ENCODE peak calls at places on chromosome 4, in ten cellular contexts. G, U, K, X, I, M, E, W, V and Q are unnamed samples.

GRCh38 chr4:129545599-129546278 is 449.8 kb downstream of the C4orf33 start:
- DNase-seq in W (peak; percentile 57), V (peak; percentile 29), I (no peak), U (peak; percentile 63), E (peak; percentile 76), K (no peak), G (no peak), M (peak; percentile 75), X (peak; percentile 5), Q (peak; percentile 18)

GRCh38 chr4:5050520-5050955 is 742 bp upstream of the STK32B start:
- DNase-seq in X (peak; percentile 75), U (peak; percentile 75), E (peak; percentile 69), M (peak; percentile 84), V (peak; percentile 68), W (peak; percentile 88), K (peak; percentile 30), I (peak; percentile 2), G (no peak), Q (peak; percentile 75)

GRCh38 chr4:137124278-137124932 is 407.9 kb downstream of the PCDH18 start:
- DNase-seq in E (no peak), U (no peak), G (peak; percentile 10), V (no peak), I (no peak), W (no peak), K (peak; percentile 33), M (no peak), X (peak; percentile 68), Q (no peak)

GRCh38 chr4:73911746-73912145 is 42.6 kb downstream of the CXCL1 start:
- DNase-seq in K (no peak), V (no peak), G (no peak), M (no peak), E (no peak), X (no peak), U (no peak), W (no peak), I (no peak), Q (no peak)

GRCh38 chr4:730511-730910 is 24.9 kb downstream of the PCGF3 start:
- DNase-seq in G (no peak), I (no peak), X (no peak), V (no peak), M (no peak), E (no peak), W (no peak), U (no peak), K (no peak), Q (no peak)

GRCh38 chr4:173414456-173414855 is 15.5 kb upstream of the SCRG1 start:
- DNase-seq in K (no peak), I (no peak), E (no peak), U (no peak), W (no peak), G (no peak), M (no peak), X (no peak), V (no peak), Q (no peak)

GRCh38 chr4:92047209-92047877 is 256.4 kb upstream of the GRID2 start:
- DNase-seq in I (no peak), M (no peak), E (no peak), X (peak; percentile 38), V (no peak), U (no peak), K (no peak), W (no peak), G (no peak), Q (no peak)

GRCh38 chr4:17814140-17814539 is 3.4 kb downstream of the NCAPG start:
- DNase-seq in K (no peak), X (peak; percentile 7), G (no peak), V (no peak), M (no peak), I (no peak), E (no peak), W (no peak), U (no peak), Q (no peak)

GRCh38 chr4:13860126-13860525 is 232.6 kb upstream of the BOD1L1 start:
- DNase-seq in V (no peak), E (no peak), W (no peak), M (no peak), I (no peak), G (no peak), U (no peak), K (no peak), X (peak; percentile 7), Q (peak; percentile 27)

GRCh38 chr4:179536694-179537093 is 2094.5 kb upstream of the AGA start:
- DNase-seq in E (no peak), I (no peak), W (no peak), M (no peak), V (no peak), K (no peak), U (no peak), G (no peak), X (no peak), Q (no peak)

GRCh38 chr4:130026185-130026584 is 930.2 kb downstream of the C4orf33 start:
- DNase-seq in X (no peak), E (no peak), G (no peak), I (no peak), V (no peak), W (no peak), M (no peak), U (no peak), K (no peak), Q (no peak)

GRCh38 chr4:121256346-121256745 is 92.2 kb upstream of the TNIP3 start:
- DNase-seq in I (peak; percentile 67), K (peak; percentile 15), E (no peak), W (no peak), X (peak; percentile 57), G (no peak), U (no peak), M (no peak), V (no peak), Q (no peak)

GRCh38 chr4:156830356-156830755 is 141.2 kb downstream of the PDGFC start:
- DNase-seq in U (no peak), I (no peak), W (no peak), M (no peak), X (peak; percentile 73), K (no peak), G (no peak), E (no peak), V (no peak), Q (no peak)

DNA sequence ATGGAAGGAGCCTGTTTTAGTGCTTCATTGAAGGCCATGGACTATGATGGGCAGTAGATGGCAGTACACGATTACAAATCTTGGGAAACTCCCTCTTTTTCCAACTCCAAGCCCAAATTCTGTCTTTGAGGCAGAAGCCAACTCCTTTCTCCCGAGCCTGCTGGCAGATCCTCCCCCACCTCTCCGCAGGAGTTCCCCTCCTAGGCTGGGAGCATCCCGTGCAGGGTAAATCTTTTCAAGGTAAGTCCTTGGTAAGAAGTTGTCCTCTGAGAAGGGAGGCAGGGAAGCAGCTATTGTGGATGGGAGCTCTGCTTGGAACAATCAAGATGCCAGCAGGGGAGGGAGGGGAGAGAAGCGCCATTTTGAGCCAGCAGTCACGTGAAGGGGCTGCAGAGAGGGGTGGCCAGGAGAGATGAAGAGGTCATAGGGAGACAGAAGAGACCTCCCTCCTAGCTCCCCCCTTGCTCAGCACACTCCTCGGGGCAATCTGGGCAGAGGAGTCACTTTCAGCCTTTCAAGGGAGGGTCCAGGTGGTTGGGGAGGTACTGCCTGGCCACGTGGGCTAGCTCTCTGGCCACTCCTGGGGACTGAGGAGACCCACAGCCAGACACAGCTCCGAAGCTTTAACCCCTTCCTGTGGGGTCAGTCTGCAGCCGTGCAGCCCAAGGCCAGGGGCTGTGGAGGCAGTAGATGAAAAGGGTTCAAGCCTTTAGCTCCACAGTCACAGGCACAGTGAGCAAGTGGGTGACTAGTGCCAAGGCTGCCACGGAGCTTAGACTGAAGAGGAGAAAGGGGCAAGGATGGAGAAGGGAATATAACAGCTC is 9.6 kb downstream of the CC2D2A start:
- DNase-seq in M (no peak), E (no peak), X (peak; percentile 81), I (no peak), W (peak; percentile 68), G (peak; percentile 68), K (peak; percentile 74), V (peak; percentile 37), U (peak; percentile 42), Q (peak; percentile 68)
- H3K4me3 ChIP-seq in M (peak overlapping the region; percentile 19), E (peak overlapping the region; percentile 43), X (peak overlapping the region; percentile 75), I (no peak overlapping the region), W (peak overlapping the region; percentile 59), G (peak overlapping the region; percentile 45), K (peak overlapping the region; percentile 42), V (peak overlapping the region; percentile 56), U (peak overlapping the region; percentile 35), Q (peak overlapping the region; percentile 49)

GRCh38 chr4:188021548-188022249 is 26.1 kb downstream of the ZFP42 start:
- DNase-seq in K (no peak), X (peak; percentile 60), E (no peak), M (no peak), U (no peak), I (no peak), G (no peak), W (no peak), V (no peak), Q (no peak)
- H3K27ac ChIP-seq in K (no peak overlapping the region), X (peak overlapping the region; percentile 20), E (no peak overlapping the region), M (no peak overlapping the region), U (no peak overlapping the region), I (no peak overlapping the region), G (no peak overlapping the region), W (no peak overlapping the region), V (no peak overlapping the region), Q (no peak overlapping the region)

GRCh38 chr4:38858097-38858420 is 1.4 kb upstream of the TLR6 start:
- DNase-seq in X (no peak), K (no peak), V (no peak), M (no peak), W (no peak), I (no peak), U (no peak), E (no peak), G (no peak), Q (no peak)
- H3K4me3 ChIP-seq in X (peak overlapping the region; percentile 43), K (no peak overlapping the region), V (no peak overlapping the region), M (no peak overlapping the region), W (no peak overlapping the region), I (no peak overlapping the region), U (no peak overlapping the region), E (no peak overlapping the region), G (no peak overlapping the region), Q (no peak overlapping the region)

GRCh38 chr4:88007304-88008132 is at the start of gene PKD2:
- DNase-seq in W (peak; percentile 96), G (no peak), M (peak; percentile 93), V (peak; percentile 83), I (no peak), U (peak; percentile 90), E (peak; percentile 91), K (peak; percentile 66), X (peak; percentile 66), Q (peak; percentile 89)

GRCh38 chr4:88002786-88003185 is 4.6 kb upstream of the PKD2 start:
- DNase-seq in W (no peak), I (no peak), V (no peak), U (no peak), X (no peak), M (no peak), E (no peak), G (no peak), K (no peak), Q (no peak)

GRCh38 chr4:88006956-88007303 is 505 bp upstream of the PKD2 start:
- DNase-seq in M (no peak), K (no peak), W (no peak), X (no peak), E (no peak), G (no peak), I (no peak), V (no peak), U (no peak), Q (no peak)

GRCh38 chr4:88003261-88003660 is 4.2 kb upstream of the PKD2 start:
- DNase-seq in I (no peak), U (no peak), K (no peak), E (no peak), W (no peak), G (no peak), V (no peak), M (no peak), X (no peak), Q (no peak)

GRCh38 chr4:88005086-88005485 is 2.3 kb upstream of the PKD2 start:
- DNase-seq in E (no peak), M (no peak), K (no peak), W (no peak), U (no peak), V (peak; percentile 77), G (no peak), I (no peak), X (no peak), Q (peak; percentile 53)
- H3K27ac ChIP-seq in E (no peak overlapping the region), M (no peak overlapping the region), K (no peak overlapping the region), W (no peak overlapping the region), U (no peak overlapping the region), V (peak overlapping the region; percentile 96), G (no peak overlapping the region), I (no peak overlapping the region), X (no peak overlapping the region), Q (no peak overlapping the region)